ENCODE peak calls at places on chromosomes 5 and 9, in six cellular contexts. R, F, H, L, J and V are unnamed samples. For H3K27me3, the result is how much of the 10 kb centered on the place peaks cover.

GRCh38 chr5:148781771-148782170 is 44.6 kb upstream of the ADRB2 start:
- DNase-seq in R (no peak), F (no peak), H (no peak), L (no peak), J (no peak), V (no peak)

GRCh38 chr5:132915681-132916080 is 42.2 kb downstream of the LEAP2 start:
- DNase-seq in R (no peak), F (no peak), H (no peak), L (no peak), J (no peak), V (no peak)

GRCh38 chr5:181092428-181092827 is 38.5 kb downstream of the OR2V1 start:
- DNase-seq in R (no peak), F (no peak), H (no peak), L (no peak), J (no peak), V (no peak)

GRCh38 chr5:179313849-179314521 is 31.3 kb downstream of the ADAMTS2 start:
- DNase-seq in R (peak), F (peak), H (no peak), L (peak), J (peak), V (peak)

GRCh38 chr5:62718368-62718767 is 139.7 kb downstream of the LRRC70 start:
- DNase-seq in R (no peak), F (no peak), H (peak), L (no peak), J (no peak), V (no peak)

GRCh38 chr5:142977363-142978051 is 207.3 kb downstream of the ARHGAP26 start:
- DNase-seq in R (peak), F (no peak), H (no peak), L (no peak), J (no peak), V (no peak)

GRCh38 chr9:76403352-76403751 is 9.1 kb upstream of the RFK start:
- DNase-seq in R (peak), F (no peak), H (no peak), L (no peak), J (no peak), V (no peak)

GRCh38 chr9:131478421-131478868 is 24.3 kb upstream of the POMT1 start:
- DNase-seq in R (peak), F (peak), H (peak), L (peak), J (peak), V (peak)

GRCh38 chr5:67809589-67809988 is 406.0 kb upstream of the PIK3R1 start:
- DNase-seq in R (no peak), F (no peak), H (no peak), L (no peak), J (no peak), V (no peak)

GRCh38 chr5:125176005-125176390 is 429.6 kb upstream of the ZNF608 start:
- DNase-seq in R (no peak), F (no peak), H (no peak), L (no peak), J (no peak), V (no peak)

GRCh38 chr9:111463036-111463435 is 21.1 kb downstream of the ECPAS start:
- DNase-seq in R (no peak), F (no peak), H (no peak), L (no peak), J (no peak), V (no peak)

DNA sequence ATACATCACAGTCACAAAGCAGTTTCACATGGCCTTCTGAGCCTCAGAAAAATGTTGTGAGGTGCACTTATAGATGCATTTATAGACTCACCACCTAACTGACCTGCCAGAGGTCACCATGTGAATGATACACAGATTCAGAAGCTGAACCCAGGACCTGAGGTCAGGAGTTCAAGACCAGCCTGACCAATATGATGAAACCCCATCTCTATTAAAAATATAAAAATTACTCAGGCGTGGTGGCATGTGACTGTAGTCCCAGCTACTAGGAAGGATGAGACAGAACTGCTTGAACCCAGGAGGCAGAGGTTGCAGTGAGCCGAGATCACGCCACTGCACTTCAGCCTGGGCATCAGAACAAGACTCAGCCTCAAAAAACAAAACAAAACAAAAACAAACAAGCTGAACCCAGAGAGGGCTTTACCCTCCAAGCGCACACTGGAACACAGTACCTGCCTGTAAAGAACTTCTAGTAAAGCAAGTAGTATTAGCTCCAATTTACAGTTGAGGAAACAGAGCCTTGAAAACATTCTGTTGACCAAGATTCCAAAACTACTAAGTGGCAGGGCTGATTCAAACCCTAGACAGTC is 16.3 kb downstream of the ECPAS start:
- DNase-seq in R (no peak), F (no peak), H (no peak), L (no peak), J (no peak), V (no peak)
- H3K4me3 ChIP-seq in R (no peak), F (no peak), H (no peak), L (no peak), J (no peak), V (no peak)

GRCh38 chr5:140014751-140015150 is 28.3 kb downstream of the NRG2 start:
- DNase-seq in R (no peak), F (no peak), H (no peak), L (no peak), J (no peak), V (no peak)
- H3K27me3 ChIP-seq in R (under half), F (under half), H (under half), L (under half), J (under half), V (under half)

GRCh38 chr9:90805006-90805993 is 3.7 kb downstream of the SYK start:
- DNase-seq in R (no peak), F (no peak), H (no peak), L (no peak), J (no peak), V (peak)

GRCh38 chr9:90808226-90808797 is 6.7 kb downstream of the SYK start:
- DNase-seq in R (no peak), F (no peak), H (no peak), L (no peak), J (no peak), V (no peak)

GRCh38 chr9:90810686-90811085 is 9.1 kb downstream of the SYK start:
- DNase-seq in R (no peak), F (no peak), H (no peak), L (no peak), J (no peak), V (no peak)

GRCh38 chr9:90807006-90807405 is 5.4 kb downstream of the SYK start:
- DNase-seq in R (no peak), F (no peak), H (no peak), L (no peak), J (no peak), V (no peak)

GRCh38 chr9:90808890-90809685 is 7.5 kb downstream of the SYK start:
- DNase-seq in R (no peak), F (no peak), H (no peak), L (no peak), J (no peak), V (no peak)
- H3K4me3 ChIP-seq in R (no peak), F (no peak), H (no peak), L (no peak), J (no peak), V (no peak)

DNA sequence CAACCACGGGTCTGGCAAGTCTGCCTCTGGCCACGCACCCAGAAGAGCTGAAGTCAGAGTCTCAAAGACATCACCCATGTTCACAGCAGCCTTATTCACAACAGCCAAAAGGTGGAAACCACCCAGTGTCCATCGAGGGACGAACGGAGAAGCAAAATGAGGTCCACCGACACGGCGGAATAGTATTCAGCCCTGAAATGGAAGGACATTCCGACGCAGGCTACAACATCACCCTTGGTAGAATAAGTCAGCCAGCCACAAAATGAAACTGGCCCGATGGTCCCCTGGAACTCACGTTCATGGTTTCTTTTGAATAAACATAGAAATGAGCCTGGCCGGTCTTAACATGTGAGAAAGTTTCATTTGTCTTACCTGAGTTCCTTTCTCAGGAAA is 16.9 kb downstream of the CCDC187 start:
- DNase-seq in R (no peak), F (no peak), H (no peak), L (no peak), J (no peak), V (no peak)
- H3K27me3 ChIP-seq in R (under half), F (under half), H (under half), L (half or more), J (under half), V (under half)

DNA sequence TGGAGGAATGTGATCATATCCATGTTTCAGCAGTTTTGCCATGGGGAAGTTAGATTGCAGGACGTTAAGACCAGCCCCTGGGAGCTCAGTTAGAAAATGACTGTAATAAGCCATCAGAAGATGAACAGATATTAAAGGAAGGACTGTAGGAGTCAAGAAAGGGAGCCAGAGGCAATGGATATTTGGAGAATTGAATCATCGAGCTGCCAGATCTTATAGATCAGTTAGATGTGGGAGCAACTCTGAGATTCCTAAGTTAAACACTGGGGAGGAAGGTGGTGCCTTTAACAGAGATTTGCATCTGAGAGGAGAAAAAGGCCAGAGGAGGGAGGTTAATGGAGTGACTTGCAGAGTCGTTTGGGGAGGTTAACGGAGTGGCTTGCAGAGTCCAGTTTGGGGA is 96.4 kb downstream of the ADCY2 start:
- DNase-seq in R (no peak), F (no peak), H (no peak), L (no peak), J (no peak), V (no peak)
- H3K4me3 ChIP-seq in R (no peak), F (no peak), H (no peak), L (no peak), J (no peak), V (no peak)

DNA sequence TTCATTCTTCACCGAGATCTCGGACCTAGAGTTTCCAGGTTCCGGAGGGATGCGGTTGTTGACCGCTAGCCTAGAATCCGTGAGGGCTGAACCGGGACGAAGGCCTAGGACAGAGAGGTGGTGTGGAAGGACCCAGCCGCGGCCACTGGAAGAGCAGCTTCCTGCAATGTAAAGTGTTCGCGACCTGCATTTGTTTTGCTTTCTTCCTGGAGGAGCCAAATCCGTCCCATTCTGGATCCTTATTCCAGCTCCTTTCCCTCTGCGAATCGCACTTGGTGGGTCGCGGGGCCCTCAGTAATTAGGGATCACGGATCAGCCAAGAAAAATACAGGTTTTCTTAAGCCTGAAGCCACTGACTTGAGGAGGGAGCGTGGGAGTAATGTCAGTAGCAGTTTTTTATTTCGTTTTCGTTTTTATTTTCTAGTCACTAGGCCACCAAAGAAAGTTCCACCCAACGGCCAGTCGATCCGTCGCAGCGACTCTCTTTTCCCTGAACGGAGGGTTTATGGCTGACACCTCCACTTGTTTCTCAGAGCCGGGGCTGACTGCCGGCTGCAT is 48.6 kb downstream of the ANXA2R start:
- DNase-seq in R (peak), F (no peak), H (peak), L (no peak), J (no peak), V (no peak)
- H3K27me3 ChIP-seq in R (under half), F (under half), H (half or more), L (half or more), J (under half), V (half or more)

DNA sequence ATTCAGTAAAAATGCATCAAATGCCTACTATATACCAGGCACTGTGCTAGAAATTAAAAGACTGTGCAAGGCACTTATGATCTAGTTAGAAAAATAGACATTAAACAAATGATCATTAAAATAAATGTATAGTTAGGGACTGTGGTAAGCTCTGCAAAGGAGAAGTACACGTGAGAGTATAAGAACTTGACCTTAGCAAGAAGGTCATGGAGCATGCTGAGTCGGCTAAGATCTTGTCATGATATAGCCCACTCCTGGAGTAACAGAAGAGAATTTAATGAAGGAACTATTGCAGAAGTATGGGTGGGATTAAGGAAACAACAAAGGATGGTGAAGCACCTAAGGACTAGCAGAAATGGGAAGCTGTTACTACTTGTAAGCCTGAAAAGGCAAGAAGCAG is 23.5 kb upstream of the SAP30L start:
- DNase-seq in R (no peak), F (no peak), H (no peak), L (no peak), J (no peak), V (no peak)
- H3K4me3 ChIP-seq in R (no peak), F (no peak), H (no peak), L (no peak), J (no peak), V (no peak)